ENCODE peak calls at places on chromosomes 6 and 20, in eight cellular contexts. I is fibroblast of lung, F is renal cortical epithelial cell, V is NB4, S is pulmonary artery endothelial cell, H is fibroblast of mammary gland, Q is GM10248, D is GM13976. P is an unnamed sample.

GRCh38 chr20:9166153-9166780 is 97.4 kb downstream of the PLCB4 start:
- DNase-seq in S (no peak), F (peak), D (no peak), V (no peak), Q (no peak), H (no peak), I (no peak), P (no peak)

GRCh38 chr20:38835792-38836191 is 30.3 kb downstream of the PPP1R16B start:
- DNase-seq in V (no peak), H (no peak), I (no peak), D (no peak), F (no peak), Q (no peak), S (no peak), P (no peak)

GRCh38 chr6:166615059-166615770 is 11.8 kb downstream of the RPS6KA2 start:
- DNase-seq in H (peak), D (no peak), S (peak), F (peak), I (no peak), Q (no peak), V (no peak), P (no peak)

GRCh38 chr20:2900845-2901592 is 27.7 kb downstream of the PTPRA start:
- DNase-seq in Q (peak), F (no peak), V (peak), S (no peak), I (no peak), D (peak), H (no peak), P (no peak)

GRCh38 chr6:11848852-11849731 is 70.5 kb upstream of the ADTRP start:
- DNase-seq in I (no peak), D (no peak), Q (no peak), F (peak), H (peak), V (no peak), S (peak), P (peak)

GRCh38 chr20:45502561-45502960 is 12.9 kb downstream of the SPINT3 start:
- DNase-seq in Q (no peak), S (no peak), V (no peak), H (no peak), D (no peak), I (no peak), F (no peak), P (no peak)

GRCh38 chr6:38269773-38270172 is 370.0 kb downstream of the BTBD9 start:
- DNase-seq in H (peak), F (peak), Q (no peak), S (no peak), I (no peak), D (no peak), V (no peak), P (peak)

GRCh38 chr6:12288844-12289654 is 1.1 kb upstream of the EDN1 start:
- DNase-seq in Q (peak), H (peak), D (peak), F (peak), S (peak), I (peak), V (peak), P (peak)

GRCh38 chr20:20864346-20865096 is 152.1 kb upstream of the RALGAPA2 start:
- DNase-seq in H (peak), I (no peak), S (no peak), V (peak), Q (no peak), F (peak), D (no peak), P (peak)

GRCh38 chr20:4166726-4167035 is 151.3 kb upstream of the RNF24 start:
- DNase-seq in F (no peak), V (no peak), H (no peak), D (no peak), S (no peak), I (no peak), Q (no peak), P (no peak)

GRCh38 chr6:158233214-158233795 is 65.2 kb downstream of the GTF2H5 start:
- DNase-seq in S (no peak), H (no peak), V (peak), D (peak), Q (no peak), I (no peak), F (no peak), P (no peak)

GRCh38 chr20:57957397-57958049 is 247.7 kb upstream of the PMEPA1 start:
- DNase-seq in V (no peak), D (no peak), H (no peak), Q (no peak), I (no peak), S (no peak), F (peak), P (no peak)

GRCh38 chr6:97674802-97675201 is 391.8 kb upstream of the MMS22L start:
- DNase-seq in D (no peak), V (no peak), I (peak), H (no peak), Q (no peak), F (no peak), S (no peak), P (no peak)

GRCh38 chr6:84249724-84250123 is 22.3 kb upstream of the CEP162 start:
- DNase-seq in Q (no peak), H (peak), I (peak), D (no peak), S (no peak), F (no peak), V (no peak), P (no peak)

GRCh38 chr6:31144970-31145340 is 6.1 kb upstream of the PSORS1C2 start:
- DNase-seq in I (no peak), F (no peak), H (no peak), V (no peak), S (no peak), D (no peak), Q (no peak), P (no peak)

GRCh38 chr6:48881551-48881950 is 581.5 kb downstream of the MMUT start:
- DNase-seq in I (peak), Q (no peak), F (peak), H (peak), D (no peak), S (no peak), V (no peak), P (peak)

GRCh38 chr20:57647006-57647932 is 27.0 kb upstream of the ZBP1 start:
- DNase-seq in D (no peak), H (no peak), S (no peak), Q (no peak), I (no peak), V (no peak), F (no peak), P (no peak)

GRCh38 chr20:41475507-41475906 is 108.9 kb upstream of the EMILIN3 start:
- DNase-seq in H (peak), D (no peak), F (peak), I (peak), V (peak), S (no peak), Q (no peak), P (peak)

GRCh38 chr20:53547664-53548239 is 45.9 kb downstream of the ZNF217 start:
- DNase-seq in F (peak), V (peak), H (peak), Q (peak), S (peak), I (peak), D (peak), P (peak)

GRCh38 chr20:57265649-57266250 is 691 bp downstream of the BMP7 start:
- DNase-seq in H (peak), Q (no peak), S (no peak), F (no peak), V (no peak), I (no peak), D (no peak), P (no peak)

GRCh38 chr6:148524509-148524908 is 181.9 kb downstream of the SASH1 start:
- DNase-seq in D (no peak), S (no peak), Q (no peak), F (no peak), V (no peak), I (peak), H (peak), P (peak)

GRCh38 chr6:30572078-30572605 is 900 bp downstream of the ABCF1 start:
- DNase-seq in Q (no peak), V (no peak), I (no peak), S (no peak), H (no peak), D (no peak), F (no peak), P (no peak)

GRCh38 chr6:41199427-41200246 is 1.3 kb downstream of the TREML2 start:
- DNase-seq in S (no peak), F (no peak), V (peak), H (no peak), Q (peak), I (no peak), D (peak), P (no peak)

GRCh38 chr6:162684961-162685360 is 42.6 kb downstream of the PRKN start:
- DNase-seq in S (no peak), H (peak), V (no peak), Q (no peak), D (no peak), F (no peak), I (peak), P (no peak)

GRCh38 chr6:84579404-84579803 is 185.0 kb downstream of the TBX18 start:
- DNase-seq in V (no peak), Q (no peak), I (no peak), H (no peak), F (no peak), D (no peak), S (no peak), P (no peak)

GRCh38 chr20:58650181-58650775 is 805 bp upstream of the STX16 start:
- DNase-seq in S (no peak), F (no peak), D (peak), H (no peak), I (no peak), Q (peak), V (no peak), P (no peak)